ENCODE peak calls at places on chromosomes 12 and 14, in six cellular contexts. D is thoracic aorta; Y is uterus; K is SK-N-MC; C is CD8-positive, alpha-beta T cell; P is CD8-positive, alpha-beta memory T cell. B is an unnamed sample.

GRCh38 chr14:78836777-78837176 is 666.6 kb downstream of the NRXN3 start:
- DNase-seq in D (no peak), Y (no peak), K (peak; percentile 10), C (no peak), P (no peak), B (no peak)

GRCh38 chr12:121483950-121484349 is 84.0 kb downstream of the RNF34 start:
- DNase-seq in D (no peak), Y (no peak), K (no peak), C (no peak), P (no peak), B (no peak)

GRCh38 chr14:91753501-91754128 is 21.7 kb upstream of the CATSPERB start:
- DNase-seq in D (no peak), Y (no peak), K (no peak), C (no peak), P (no peak), B (no peak)

GRCh38 chr14:76761849-76762616 is 765 bp downstream of the VASH1 start:
- DNase-seq in D (no peak), Y (no peak), K (no peak), C (no peak), P (no peak), B (no peak)

GRCh38 chr12:98469108-98469507 is 46.3 kb upstream of the TMPO start:
- DNase-seq in D (no peak), Y (no peak), K (no peak), C (no peak), P (no peak), B (no peak)

GRCh38 chr14:66746316-66747006 is 238.5 kb downstream of the GPHN start:
- DNase-seq in D (no peak), Y (no peak), K (no peak), C (no peak), P (no peak), B (no peak)

GRCh38 chr14:94562941-94563883 is 2.0 kb downstream of the SERPINA4 start:
- DNase-seq in D (no peak), Y (no peak), K (no peak), C (no peak), P (no peak), B (no peak)

GRCh38 chr14:32078794-32079663 is 1.9 kb downstream of the ARHGAP5 start:
- DNase-seq in D (no peak), Y (no peak), K (no peak), C (no peak), P (no peak), B (no peak)

GRCh38 chr14:74083161-74083560 is 1.1 kb downstream of the ALDH6A1 start:
- DNase-seq in D (no peak), Y (no peak), K (no peak), C (no peak), P (no peak), B (no peak)

GRCh38 chr14:39364509-39364908 is 67.7 kb downstream of the FBXO33 start:
- DNase-seq in D (no peak), Y (no peak), K (no peak), C (no peak), P (no peak), B (no peak)

GRCh38 chr14:100864960-100865681 is 38.4 kb downstream of the RTL1 start:
- DNase-seq in D (no peak), Y (no peak), K (no peak), C (no peak), P (no peak), B (peak; percentile 4)

GRCh38 chr12:109192358-109192757 is 76.0 kb downstream of the ACACB start:
- DNase-seq in D (no peak), Y (no peak), K (no peak), C (no peak), P (no peak), B (no peak)

GRCh38 chr12:12561305-12562015 is 1.2 kb downstream of the DUSP16 start:
- DNase-seq in D (peak; percentile 16), Y (peak; percentile 65), K (no peak), C (peak; percentile 47), P (peak; percentile 57), B (peak; percentile 70)

GRCh38 chr12:104094284-104094683 is 30.0 kb downstream of the HCFC2 start:
- DNase-seq in D (no peak), Y (no peak), K (no peak), C (no peak), P (no peak), B (no peak)

GRCh38 chr12:124993568-124994434 is at the start of gene BRI3BP:
- DNase-seq in D (no peak), Y (peak; percentile 36), K (no peak), C (peak; percentile 68), P (peak; percentile 68), B (peak; percentile 91)

GRCh38 chr14:65434216-65434850 is 21.8 kb downstream of the FUT8 start:
- DNase-seq in D (no peak), Y (no peak), K (no peak), C (no peak), P (no peak), B (no peak)

GRCh38 chr14:77316872-77317271 is 3.8 kb downstream of the POMT2 start:
- DNase-seq in D (no peak), Y (no peak), K (no peak), C (no peak), P (no peak), B (no peak)

DNA sequence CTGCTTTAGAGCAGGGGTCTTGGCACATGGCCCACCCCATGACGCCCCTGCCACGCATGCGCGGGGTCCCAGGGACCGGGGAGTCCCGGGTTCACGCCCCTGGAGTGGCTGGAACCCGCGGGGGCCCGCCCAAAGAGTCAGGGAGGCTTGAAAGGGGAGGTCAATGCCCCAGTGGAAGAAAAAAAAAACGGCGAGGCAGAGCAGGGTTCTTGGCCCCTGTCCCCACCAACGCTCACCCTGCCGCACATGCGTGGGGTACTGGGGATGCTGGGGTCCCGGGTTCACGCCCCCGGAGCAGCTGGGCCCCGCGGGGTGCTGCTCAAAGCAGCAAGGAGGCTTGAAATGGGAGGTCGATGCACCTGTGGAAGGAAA is 319.1 kb downstream of the ALG10 start:
- DNase-seq in D (no peak), Y (no peak), K (no peak), C (no peak), P (no peak), B (no peak)
- H3K9me3 ChIP-seq in D (no peaks in the 10 kb centered on the region), Y (peaks cover 24% of the 10 kb centered on the region), K (no peaks in the 10 kb centered on the region), C (no peaks in the 10 kb centered on the region), P (no peaks in the 10 kb centered on the region), B (no peaks in the 10 kb centered on the region)

GRCh38 chr12:64756371-64756770 is 2.8 kb downstream of the GNS start:
- DNase-seq in D (no peak), Y (no peak), K (no peak), C (no peak), P (no peak), B (no peak)

GRCh38 chr12:64757778-64758177 is 1.4 kb downstream of the GNS start:
- DNase-seq in D (no peak), Y (no peak), K (no peak), C (no peak), P (no peak), B (no peak)

GRCh38 chr12:64749466-64750202 is 9.6 kb downstream of the GNS start:
- DNase-seq in D (no peak), Y (no peak), K (no peak), C (no peak), P (no peak), B (no peak)

GRCh38 chr12:64753427-64753826 is 5.8 kb downstream of the GNS start:
- DNase-seq in D (no peak), Y (no peak), K (no peak), C (no peak), P (no peak), B (no peak)

GRCh38 chr12:64752833-64753238 is 6.4 kb downstream of the GNS start:
- DNase-seq in D (no peak), Y (no peak), K (no peak), C (no peak), P (no peak), B (no peak)
- H3K27ac ChIP-seq in D (no peak overlapping the region), Y (no peak overlapping the region), K (no peak overlapping the region), C (no peak overlapping the region), P (no peak overlapping the region), B (peak overlapping the region; percentile 42)

DNA sequence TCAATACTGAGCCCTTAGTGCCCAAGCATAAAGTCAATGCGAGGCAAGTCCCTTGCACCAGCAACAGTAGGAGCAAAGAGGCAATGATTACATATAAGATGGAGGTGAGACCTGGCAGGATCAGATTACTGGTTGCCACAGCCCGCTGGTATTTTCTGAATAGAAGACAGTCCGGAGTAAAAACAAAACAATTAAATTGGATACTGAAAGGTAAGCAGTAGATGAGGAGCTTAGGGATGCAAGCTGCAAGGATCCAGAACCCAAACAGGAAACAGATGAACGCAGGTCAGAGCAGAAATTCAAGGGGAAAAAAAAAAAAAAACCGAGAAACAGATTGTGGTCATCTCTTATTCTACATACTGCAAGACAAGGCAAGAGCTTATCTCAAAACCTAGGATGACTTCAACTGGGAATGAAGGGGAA is 119.6 kb downstream of the MED13L start:
- DNase-seq in D (no peak), Y (no peak), K (no peak), C (no peak), P (no peak), B (no peak)
- H3K9me3 ChIP-seq in D (no peaks in the 10 kb centered on the region), Y (no peaks in the 10 kb centered on the region), K (no peaks in the 10 kb centered on the region), C (no peaks in the 10 kb centered on the region), P (no peaks in the 10 kb centered on the region), B (no peaks in the 10 kb centered on the region)

GRCh38 chr12:46369095-46369473 is 3.5 kb downstream of the SLC38A2 start:
- DNase-seq in D (no peak), Y (no peak), K (no peak), C (no peak), P (no peak), B (no peak)

GRCh38 chr12:46368684-46369083 is 3.9 kb downstream of the SLC38A2 start:
- DNase-seq in D (no peak), Y (no peak), K (no peak), C (no peak), P (no peak), B (no peak)

GRCh38 chr12:46370380-46370734 is 2.2 kb downstream of the SLC38A2 start:
- DNase-seq in D (no peak), Y (no peak), K (no peak), C (no peak), P (no peak), B (no peak)

GRCh38 chr12:46370792-46371717 is 1.5 kb downstream of the SLC38A2 start:
- DNase-seq in D (peak; percentile 62), Y (peak; percentile 92), K (no peak), C (peak; percentile 93), P (peak; percentile 91), B (peak; percentile 92)

GRCh38 chr12:46369474-46370379 is 2.8 kb downstream of the SLC38A2 start:
- DNase-seq in D (no peak), Y (no peak), K (no peak), C (no peak), P (no peak), B (no peak)
- H3K27ac ChIP-seq in D (peak overlapping the region; percentile 12), Y (peak overlapping the region; percentile 98), K (peak overlapping the region; percentile 61), C (no peak overlapping the region), P (no peak overlapping the region), B (no peak overlapping the region)

GRCh38 chr12:131271724-131272123 is 318.0 kb downstream of the ADGRD1 start:
- DNase-seq in D (no peak), Y (no peak), K (no peak), C (no peak), P (no peak), B (no peak)
- H3K9me3 ChIP-seq in D (no peaks in the 10 kb centered on the region), Y (no peaks in the 10 kb centered on the region), K (no peaks in the 10 kb centered on the region), C (no peaks in the 10 kb centered on the region), P (no peaks in the 10 kb centered on the region), B (no peaks in the 10 kb centered on the region)

DNA sequence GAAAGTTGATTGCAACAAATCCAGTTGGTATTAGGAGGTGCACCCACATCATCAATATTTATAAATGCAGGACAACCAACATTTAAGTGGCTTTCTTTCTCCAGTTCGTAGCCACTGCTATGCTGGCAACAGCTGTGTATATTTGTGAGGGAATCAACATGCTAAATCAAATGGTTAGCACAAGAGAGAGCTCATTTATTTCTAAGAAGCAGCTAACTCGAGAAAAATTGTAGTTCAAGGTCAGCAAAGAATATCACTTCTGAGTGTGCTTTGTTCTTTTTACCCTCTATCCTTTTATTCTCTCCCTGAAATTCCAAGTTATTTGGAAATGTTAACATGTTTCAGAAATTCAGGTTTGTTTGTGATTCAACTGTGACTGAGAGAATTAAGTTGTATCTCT is 137.3 kb downstream of the NAV3 start:
- DNase-seq in D (no peak), Y (no peak), K (no peak), C (no peak), P (no peak), B (no peak)
- H3K27ac ChIP-seq in D (no peak overlapping the region), Y (no peak overlapping the region), K (no peak overlapping the region), C (no peak overlapping the region), P (no peak overlapping the region), B (no peak overlapping the region)

B was measured in right cardiac atrium.